ENCODE peak calls at places on chromosomes 16 and 17, in ten cellular contexts. N, U, C, I, V, A, W, K, T and J are unnamed samples.

GRCh38 chr16:68760671-68761275 is 23.7 kb downstream of the CDH1 start:
- DNase-seq in C (no peak), U (no peak), T (peak; percentile 94), V (no peak), K (peak; percentile 18), N (peak; percentile 41), W (no peak), A (peak; percentile 45), I (no peak), J (no peak)

GRCh38 chr17:75874323-75875181 is 3.8 kb downstream of the TRIM47 start:
- DNase-seq in W (no peak), T (no peak), I (no peak), U (no peak), V (no peak), N (no peak), C (no peak), A (no peak), K (no peak), J (no peak)

GRCh38 chr17:32341141-32341856 is 674 bp downstream of the C17orf75 start:
- DNase-seq in V (no peak), W (no peak), T (no peak), U (no peak), N (peak; percentile 36), C (no peak), K (peak; percentile 28), A (peak; percentile 30), I (no peak), J (no peak)

GRCh38 chr17:2867441-2868424 is 71.5 kb downstream of the RAP1GAP2 start:
- DNase-seq in C (no peak), T (no peak), U (no peak), N (peak; percentile 80), K (peak; percentile 98), A (no peak), V (no peak), I (no peak), W (peak; percentile 8), J (no peak)

GRCh38 chr16:30166202-30166902 is 17.1 kb upstream of the CORO1A start:
- DNase-seq in A (no peak), U (no peak), V (no peak), C (no peak), N (no peak), T (no peak), I (no peak), W (no peak), K (no peak), J (no peak)

GRCh38 chr16:85445779-85446222 is 167.3 kb upstream of the GSE1 start:
- DNase-seq in V (no peak), A (peak; percentile 43), U (peak; percentile 84), C (no peak), N (no peak), W (no peak), I (no peak), T (no peak), K (no peak), J (no peak)

GRCh38 chr16:84047206-84047605 is 4.6 kb upstream of the SLC38A8 start:
- DNase-seq in W (no peak), C (no peak), V (no peak), N (no peak), K (no peak), T (no peak), I (no peak), U (peak; percentile 8), A (no peak), J (no peak)

GRCh38 chr17:68533887-68534700 is 21.9 kb downstream of the PRKAR1A start:
- DNase-seq in W (peak; percentile 55), K (peak; percentile 89), U (no peak), T (no peak), I (no peak), A (no peak), C (no peak), N (peak; percentile 59), V (no peak), J (no peak)

GRCh38 chr17:7177210-7177953 is 1.8 kb downstream of the ASGR1 start:
- DNase-seq in N (peak; percentile 59), V (peak; percentile 60), T (no peak), W (peak; percentile 7), I (peak; percentile 65), K (peak; percentile 55), U (peak; percentile 82), C (peak; percentile 68), A (peak; percentile 75), J (peak; percentile 86)

GRCh38 chr17:9646556-9646905 is 1.2 kb downstream of the USP43 start:
- DNase-seq in U (no peak), T (no peak), A (no peak), C (no peak), V (no peak), I (no peak), K (no peak), N (no peak), W (no peak), J (no peak)

GRCh38 chr17:83058478-83059167 is 20.8 kb upstream of the METRNL start:
- DNase-seq in C (peak; percentile 14), U (peak; percentile 46), T (no peak), A (no peak), V (peak; percentile 1), W (no peak), K (no peak), I (no peak), N (no peak), J (no peak)
- TF ChIP-seq CTCF in C (no peak), U (no peak), T (no peak), A (no peak), V (no peak), W (no peak), K (no peak), I (no peak), N (no peak), J (no peak)

DNA sequence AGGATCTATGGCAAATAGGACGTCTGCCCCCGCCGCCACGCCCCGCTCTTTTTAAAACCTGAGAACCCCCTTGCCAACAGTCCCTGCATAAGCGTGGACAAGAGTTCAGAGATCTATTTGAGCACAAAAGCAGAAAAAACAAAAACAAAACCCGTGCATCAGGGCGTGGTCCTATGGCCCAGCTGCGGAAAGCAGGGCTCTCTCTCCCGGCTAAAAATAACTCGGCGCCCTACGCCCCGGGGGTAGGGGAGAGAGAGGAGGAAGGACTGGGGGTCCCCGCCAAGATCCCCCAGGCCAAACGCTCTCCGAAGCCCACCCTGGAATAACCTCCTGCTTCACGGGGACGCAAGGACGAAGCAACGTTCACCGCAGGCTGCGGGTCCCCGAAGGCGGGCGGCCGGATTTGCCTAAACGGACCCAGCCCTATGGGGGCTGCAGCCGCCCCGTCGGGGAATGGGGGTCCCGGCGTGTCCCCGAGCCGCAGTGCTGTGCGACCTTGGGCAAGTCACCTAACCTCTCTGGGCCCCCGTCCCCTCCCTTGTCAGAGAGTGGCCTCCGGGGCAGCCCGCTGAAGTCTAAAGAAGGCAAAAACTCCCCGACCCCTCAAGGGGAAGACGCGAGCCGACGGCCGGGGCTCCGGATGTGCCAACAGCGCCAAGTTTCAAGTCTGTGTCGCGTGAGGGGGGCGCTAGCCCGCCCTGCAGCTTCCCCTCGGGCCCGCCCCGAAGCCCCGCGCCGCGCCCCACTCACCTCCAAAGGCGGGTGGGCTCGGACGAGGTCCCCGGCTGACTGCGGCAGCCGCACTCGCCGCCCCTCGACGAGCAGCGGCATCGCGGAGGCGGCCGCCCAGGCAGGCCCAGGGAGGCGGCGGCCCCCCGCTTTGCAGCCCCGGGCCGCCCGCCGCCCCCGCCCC is 477 bp downstream of the NTAN1 start:
- DNase-seq in N (peak; percentile 43), A (peak; percentile 27), V (no peak), W (no peak), I (peak; percentile 54), K (peak; percentile 30), U (peak; percentile 82), T (no peak), C (peak; percentile 68), J (peak; percentile 57)
- TF ChIP-seq CTCF in N (no peak), A (no peak), V (no peak), W (no peak), I (peak; percentile 19), K (no peak), U (no peak), T (no peak), C (no peak), J (peak; percentile 22)

GRCh38 chr17:16415031-16415924 is at the start of gene TRPV2:
- DNase-seq in K (no peak), C (peak; percentile 59), T (no peak), U (no peak), V (no peak), A (peak; percentile 75), N (no peak), W (no peak), I (no peak), J (no peak)
- TF ChIP-seq CTCF in K (peak; percentile 24), C (no peak), T (peak; percentile 34), U (no peak), V (no peak), A (peak; percentile 78), N (peak; percentile 17), W (peak; percentile 13), I (peak; percentile 49), J (no peak)

GRCh38 chr16:21602785-21603184 is 3.4 kb downstream of the METTL9 start:
- DNase-seq in I (no peak), V (no peak), K (no peak), T (no peak), C (no peak), A (no peak), W (no peak), N (no peak), U (no peak), J (no peak)

GRCh38 chr16:21597571-21598030 is 1.8 kb upstream of the METTL9 start:
- DNase-seq in A (no peak), K (no peak), N (no peak), W (no peak), C (no peak), U (no peak), V (no peak), I (no peak), T (no peak), J (no peak)

GRCh38 chr16:21599158-21599993 is at the start of gene METTL9:
- DNase-seq in N (peak; percentile 95), U (peak; percentile 97), W (peak; percentile 66), T (peak; percentile 42), V (peak; percentile 88), I (peak; percentile 94), K (peak; percentile 91), C (peak; percentile 95), A (peak; percentile 96), J (peak; percentile 93)

GRCh38 chr16:21598676-21599157 is 660 bp upstream of the METTL9 start:
- DNase-seq in W (no peak), A (no peak), T (no peak), K (no peak), I (no peak), C (no peak), V (peak; percentile 9), U (no peak), N (no peak), J (peak; percentile 19)

DNA sequence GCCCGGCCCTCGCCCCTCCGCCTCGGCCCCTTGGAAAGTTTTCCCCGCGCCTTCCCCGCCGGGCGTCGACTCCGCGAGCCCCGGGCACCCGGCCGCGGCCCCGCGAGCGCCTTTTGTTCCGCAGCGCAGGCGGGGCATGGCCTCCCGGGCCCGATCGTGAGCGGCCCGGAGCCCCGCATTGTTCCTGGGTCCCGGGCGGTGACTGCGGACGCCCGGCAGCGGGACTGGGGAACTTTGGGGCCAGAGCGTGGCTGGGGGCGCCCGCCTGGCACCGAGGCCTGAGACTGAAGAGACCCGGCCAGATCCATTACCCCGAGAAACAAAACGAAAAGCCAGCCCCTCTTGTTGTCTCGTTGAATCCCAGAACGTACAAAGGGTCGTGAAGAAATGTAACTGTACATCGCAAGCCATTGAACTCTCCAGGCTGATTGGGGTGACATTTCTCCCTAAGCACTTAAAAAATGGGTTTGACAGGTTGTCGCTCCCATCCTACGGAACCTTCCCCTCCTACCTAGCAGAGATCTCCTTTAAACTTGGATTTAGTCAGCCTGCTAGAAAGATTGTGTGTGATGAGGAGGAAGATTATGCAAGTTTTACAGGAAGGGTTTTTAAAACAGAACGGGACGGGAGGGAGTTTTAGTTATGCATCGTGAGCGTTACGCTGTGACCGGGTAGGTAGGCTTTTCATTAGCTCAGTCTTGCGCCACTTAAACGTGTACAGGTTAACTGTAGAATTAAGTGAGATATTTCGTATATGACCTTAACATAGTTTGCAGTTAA is 807 bp downstream of the METTL9 start:
- DNase-seq in A (peak; percentile 24), I (no peak), C (peak; percentile 30), V (no peak), K (peak; percentile 48), W (no peak), T (no peak), U (no peak), N (peak; percentile 65), J (no peak)
- TF ChIP-seq CTCF in A (no peak), I (no peak), C (no peak), V (no peak), K (no peak), W (no peak), T (no peak), U (no peak), N (no peak), J (peak; percentile 9)